ENCODE peak calls at places on chromosome 19, in six cellular contexts. One of them, this sample, is unnamed.
A peak's percentile ranks its signal among the peaks of the same experiment; 100 is the strongest.

GRCh38 chr19:18074192-18074591 is 12.5 kb downstream of the IL12RB1 start:
- DNase-seq in breast epithelium: no peak
- DNase-seq in GM23338: peak; percentile 66
- DNase-seq in HL-60: no peak
- DNase-seq in endothelial cell of umbilical vein: no peak
- DNase-seq in stomach: no peak
- DNase-seq in this sample: no peak

GRCh38 chr19:4456843-4457653 is 546 bp downstream of the UBXN6 start:
- DNase-seq in breast epithelium: no peak
- DNase-seq in GM23338: peak; percentile 85
- DNase-seq in HL-60: no peak
- DNase-seq in endothelial cell of umbilical vein: peak; percentile 55
- DNase-seq in stomach: peak; percentile 41
- DNase-seq in this sample: no peak

GRCh38 chr19:4831351-4832340 is at the start of gene TICAM1:
- DNase-seq in breast epithelium: peak; percentile 71
- DNase-seq in GM23338: peak; percentile 45
- DNase-seq in HL-60: peak; percentile 37
- DNase-seq in endothelial cell of umbilical vein: peak; percentile 66
- DNase-seq in stomach: peak; percentile 80
- DNase-seq in this sample: no peak

GRCh38 chr19:6274756-6275155 is 5.0 kb downstream of the MLLT1 start:
- DNase-seq in breast epithelium: no peak
- DNase-seq in GM23338: no peak
- DNase-seq in HL-60: no peak
- DNase-seq in endothelial cell of umbilical vein: no peak
- DNase-seq in stomach: no peak
- DNase-seq in this sample: no peak

GRCh38 chr19:35209646-35210045 is 18.9 kb downstream of the FAM187B start:
- DNase-seq in breast epithelium: no peak
- DNase-seq in GM23338: no peak
- DNase-seq in HL-60: no peak
- DNase-seq in endothelial cell of umbilical vein: no peak
- DNase-seq in stomach: no peak
- DNase-seq in this sample: no peak

GRCh38 chr19:48975947-48976847 is 11.1 kb downstream of the FTL start:
- DNase-seq in breast epithelium: no peak
- DNase-seq in GM23338: peak; percentile 93
- DNase-seq in HL-60: no peak
- DNase-seq in endothelial cell of umbilical vein: peak; percentile 49
- DNase-seq in stomach: no peak
- DNase-seq in this sample: no peak

GRCh38 chr19:28794301-28794700 is 418.6 kb downstream of the UQCRFS1 start:
- DNase-seq in breast epithelium: no peak
- DNase-seq in GM23338: no peak
- DNase-seq in HL-60: peak; percentile 20
- DNase-seq in endothelial cell of umbilical vein: no peak
- DNase-seq in stomach: no peak
- DNase-seq in this sample: no peak

GRCh38 chr19:6214881-6215541 is 64.8 kb downstream of the MLLT1 start:
- DNase-seq in breast epithelium: no peak
- DNase-seq in GM23338: no peak
- DNase-seq in HL-60: no peak
- DNase-seq in endothelial cell of umbilical vein: no peak
- DNase-seq in stomach: no peak
- DNase-seq in this sample: no peak

GRCh38 chr19:48715276-48715675 is 4.2 kb downstream of the MAMSTR start:
- DNase-seq in breast epithelium: no peak
- DNase-seq in GM23338: no peak
- DNase-seq in HL-60: no peak
- DNase-seq in endothelial cell of umbilical vein: no peak
- DNase-seq in stomach: no peak
- DNase-seq in this sample: no peak

GRCh38 chr19:54428323-54429175 is 13.3 kb downstream of the TTYH1 start:
- DNase-seq in breast epithelium: no peak
- DNase-seq in GM23338: no peak
- DNase-seq in HL-60: no peak
- DNase-seq in endothelial cell of umbilical vein: no peak
- DNase-seq in stomach: no peak
- DNase-seq in this sample: no peak

GRCh38 chr19:54427586-54427985 is 12.3 kb downstream of the TTYH1 start:
- DNase-seq in breast epithelium: no peak
- DNase-seq in GM23338: no peak
- DNase-seq in HL-60: no peak
- DNase-seq in endothelial cell of umbilical vein: no peak
- DNase-seq in stomach: no peak
- DNase-seq in this sample: no peak

GRCh38 chr19:54424660-54425381 is 9.6 kb downstream of the TTYH1 start:
- DNase-seq in breast epithelium: no peak
- DNase-seq in GM23338: no peak
- DNase-seq in HL-60: no peak
- DNase-seq in endothelial cell of umbilical vein: no peak
- DNase-seq in stomach: no peak
- DNase-seq in this sample: no peak

GRCh38 chr19:54425382-54425723 is 10.1 kb downstream of the TTYH1 start:
- DNase-seq in breast epithelium: no peak
- DNase-seq in GM23338: no peak
- DNase-seq in HL-60: no peak
- DNase-seq in endothelial cell of umbilical vein: no peak
- DNase-seq in stomach: no peak
- DNase-seq in this sample: no peak

DNA sequence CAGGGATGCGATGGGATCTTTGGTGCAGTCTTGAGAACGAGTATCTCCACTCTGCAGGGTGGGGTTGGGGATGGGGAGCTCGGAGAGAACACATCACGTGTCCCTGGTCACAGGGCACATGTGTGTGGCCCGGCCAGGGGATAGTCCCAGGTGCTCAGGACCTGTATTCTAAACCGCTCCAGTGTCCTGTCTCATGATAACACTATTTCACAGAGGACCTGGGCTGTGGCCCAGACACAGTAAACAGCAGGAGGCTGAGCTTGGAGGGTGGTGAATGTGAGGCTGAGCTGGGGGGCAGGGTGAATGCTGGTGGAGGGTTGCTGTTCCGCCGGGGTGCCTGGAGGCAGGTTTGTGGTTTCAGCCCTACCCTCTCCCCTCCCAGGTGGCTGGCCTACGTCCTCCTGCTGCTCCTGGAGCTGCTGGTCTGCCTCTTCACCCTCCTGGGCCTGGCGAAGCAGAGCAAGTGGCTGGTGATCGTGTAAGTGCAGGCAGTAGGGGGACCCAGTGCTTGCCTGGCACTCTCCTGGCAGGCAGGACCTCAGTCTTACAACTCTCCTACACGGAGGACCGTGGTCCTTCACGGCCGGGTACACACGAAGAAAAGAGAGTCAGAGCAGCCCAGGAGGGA is 11.1 kb downstream of the TTYH1 start:
- DNase-seq in breast epithelium: no peak
- DNase-seq in GM23338: no peak
- DNase-seq in HL-60: no peak
- DNase-seq in endothelial cell of umbilical vein: no peak
- DNase-seq in stomach: no peak
- DNase-seq in this sample: no peak
- H3K27ac ChIP-seq in breast epithelium: no peak overlapping the region
- H3K27ac ChIP-seq in GM23338: no peak overlapping the region
- H3K27ac ChIP-seq in HL-60: no peak overlapping the region
- H3K27ac ChIP-seq in endothelial cell of umbilical vein: no peak overlapping the region
- H3K27ac ChIP-seq in stomach: no peak overlapping the region
- H3K27ac ChIP-seq in this sample: no peak overlapping the region

DNA sequence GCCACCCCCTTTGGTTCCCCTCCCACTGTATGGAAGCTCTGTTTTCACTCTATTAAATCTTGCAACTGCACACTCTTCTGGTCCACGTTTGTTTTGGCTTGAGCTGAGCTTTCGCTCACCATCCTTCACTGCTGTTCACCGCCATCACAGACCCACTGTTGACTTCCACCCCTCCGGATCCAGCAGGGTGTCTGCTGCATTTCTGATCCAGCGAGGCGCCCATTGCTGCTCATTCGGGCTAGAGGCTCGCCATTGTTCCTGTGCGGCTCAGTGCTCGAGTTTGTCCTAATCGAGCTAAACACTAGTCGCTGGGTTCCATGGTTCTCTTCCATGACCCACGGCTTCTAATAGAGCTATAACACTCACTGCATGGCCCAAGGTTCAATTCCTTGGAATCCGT is 42.7 kb downstream of the ACTN4 start:
- DNase-seq in breast epithelium: no peak
- DNase-seq in GM23338: no peak
- DNase-seq in HL-60: no peak
- DNase-seq in endothelial cell of umbilical vein: no peak
- DNase-seq in stomach: no peak
- DNase-seq in this sample: no peak
- TF ChIP-seq POLR2AphosphoS5 in breast epithelium: no peak
- TF ChIP-seq POLR2AphosphoS5 in GM23338: no peak
- TF ChIP-seq POLR2AphosphoS5 in HL-60: no peak
- TF ChIP-seq POLR2AphosphoS5 in endothelial cell of umbilical vein: no peak
- TF ChIP-seq POLR2AphosphoS5 in stomach: no peak
- TF ChIP-seq POLR2AphosphoS5 in this sample: no peak

DNA sequence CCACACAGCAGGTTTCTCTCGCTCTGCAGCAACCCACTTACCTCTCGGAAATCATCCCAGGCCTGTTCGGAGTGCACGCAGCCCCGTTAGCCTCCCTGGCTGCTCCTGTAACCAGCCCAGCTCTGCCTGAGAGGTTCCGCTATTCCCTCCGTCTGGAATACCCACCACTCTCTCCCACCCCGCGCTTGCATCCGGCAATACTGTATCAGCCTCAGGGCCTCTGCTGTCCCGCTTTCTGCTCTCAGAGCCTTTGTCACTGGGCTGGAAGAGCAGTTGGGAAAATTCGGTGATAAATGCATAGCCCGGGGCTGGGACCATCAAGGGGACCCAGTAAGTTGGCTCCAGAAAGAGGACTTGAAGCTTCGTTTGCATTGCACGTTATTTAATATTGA is 759 bp upstream of the TLE6 start:
- DNase-seq in breast epithelium: no peak
- DNase-seq in GM23338: peak; percentile 45
- DNase-seq in HL-60: no peak
- DNase-seq in endothelial cell of umbilical vein: no peak
- DNase-seq in stomach: no peak
- DNase-seq in this sample: no peak
- H3K4me3 ChIP-seq in breast epithelium: peak overlapping the region; percentile 74
- H3K4me3 ChIP-seq in GM23338: peak overlapping the region; percentile 58
- H3K4me3 ChIP-seq in HL-60: peak overlapping the region; percentile 25
- H3K4me3 ChIP-seq in endothelial cell of umbilical vein: peak overlapping the region; percentile 33
- H3K4me3 ChIP-seq in stomach: peak overlapping the region; percentile 49
- H3K4me3 ChIP-seq in this sample: peak overlapping the region; percentile 90

GRCh38 chr19:13794388-13794751 is 873 bp upstream of the ZSWIM4 start:
- DNase-seq in breast epithelium: peak; percentile 87
- DNase-seq in GM23338: peak; percentile 39
- DNase-seq in HL-60: no peak
- DNase-seq in endothelial cell of umbilical vein: peak; percentile 80
- DNase-seq in stomach: peak; percentile 80
- DNase-seq in this sample: no peak
- H3K27ac ChIP-seq in breast epithelium: peak overlapping the region; percentile 97
- H3K27ac ChIP-seq in GM23338: peak overlapping the region; percentile 88
- H3K27ac ChIP-seq in HL-60: peak overlapping the region; percentile 74
- H3K27ac ChIP-seq in endothelial cell of umbilical vein: peak overlapping the region; percentile 95
- H3K27ac ChIP-seq in stomach: peak overlapping the region; percentile 95
- H3K27ac ChIP-seq in this sample: peak overlapping the region; percentile 35

GRCh38 chr19:54448037-54448773 is 794 bp upstream of the LENG8 start:
- DNase-seq in breast epithelium: no peak
- DNase-seq in GM23338: peak; percentile 74
- DNase-seq in HL-60: peak; percentile 50
- DNase-seq in endothelial cell of umbilical vein: peak; percentile 75
- DNase-seq in stomach: no peak
- DNase-seq in this sample: no peak
- TF ChIP-seq POLR2AphosphoS5 in breast epithelium: no peak
- TF ChIP-seq POLR2AphosphoS5 in GM23338: no peak
- TF ChIP-seq POLR2AphosphoS5 in HL-60: no peak
- TF ChIP-seq POLR2AphosphoS5 in endothelial cell of umbilical vein: peak; percentile 55
- TF ChIP-seq POLR2AphosphoS5 in stomach: peak; percentile 3
- TF ChIP-seq POLR2AphosphoS5 in this sample: no peak

GRCh38 chr19:50328257-50329145 is 676 bp downstream of the KCNC3 start:
- DNase-seq in breast epithelium: no peak
- DNase-seq in GM23338: peak; percentile 64
- DNase-seq in HL-60: no peak
- DNase-seq in endothelial cell of umbilical vein: peak; percentile 7
- DNase-seq in stomach: no peak
- DNase-seq in this sample: no peak
- H3K4me3 ChIP-seq in breast epithelium: peak overlapping the region; percentile 66
- H3K4me3 ChIP-seq in GM23338: peak overlapping the region; percentile 59
- H3K4me3 ChIP-seq in HL-60: peak overlapping the region; percentile 30
- H3K4me3 ChIP-seq in endothelial cell of umbilical vein: peak overlapping the region; percentile 31
- H3K4me3 ChIP-seq in stomach: peak overlapping the region; percentile 41
- H3K4me3 ChIP-seq in this sample: peak overlapping the region; percentile 54

DNA sequence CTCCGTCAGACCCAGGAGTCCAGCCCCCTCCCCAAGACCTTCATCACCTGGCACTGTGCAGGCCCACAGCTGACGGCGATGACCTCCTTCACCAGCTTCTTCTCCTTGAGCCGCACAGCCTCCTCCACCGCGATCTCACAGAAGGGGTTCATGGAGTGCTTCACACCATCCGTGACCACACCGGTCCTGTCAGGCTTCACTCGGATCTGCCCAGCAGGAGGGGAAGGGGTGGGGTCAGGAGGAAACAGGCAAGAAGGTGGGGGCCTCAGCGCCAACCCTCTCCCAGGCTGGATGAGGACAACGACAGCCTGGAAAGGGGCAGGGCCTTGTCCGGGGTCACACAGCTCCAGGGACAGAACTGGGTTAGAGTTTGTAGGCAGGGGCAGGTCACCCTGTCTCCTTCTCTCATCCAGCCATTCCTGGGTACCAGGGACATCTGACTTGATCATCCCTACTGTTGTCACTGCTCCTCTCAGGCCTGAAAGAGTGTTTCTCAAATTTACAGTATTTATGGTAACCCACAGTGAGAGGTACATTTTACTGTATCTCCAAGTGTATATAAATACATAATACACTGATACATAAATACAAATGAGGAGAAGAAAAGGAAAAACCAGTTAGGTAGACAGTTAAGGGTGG is 12.0 kb downstream of the ETFB start:
- DNase-seq in breast epithelium: no peak
- DNase-seq in GM23338: no peak
- DNase-seq in HL-60: no peak
- DNase-seq in endothelial cell of umbilical vein: no peak
- DNase-seq in stomach: no peak
- DNase-seq in this sample: no peak
- H3K27ac ChIP-seq in breast epithelium: no peak overlapping the region
- H3K27ac ChIP-seq in GM23338: no peak overlapping the region
- H3K27ac ChIP-seq in HL-60: no peak overlapping the region
- H3K27ac ChIP-seq in endothelial cell of umbilical vein: no peak overlapping the region
- H3K27ac ChIP-seq in stomach: no peak overlapping the region
- H3K27ac ChIP-seq in this sample: no peak overlapping the region

GRCh38 chr19:33946535-33947323 is 150.1 kb downstream of the KCTD15 start:
- DNase-seq in breast epithelium: no peak
- DNase-seq in GM23338: no peak
- DNase-seq in HL-60: no peak
- DNase-seq in endothelial cell of umbilical vein: no peak
- DNase-seq in stomach: no peak
- DNase-seq in this sample: no peak
- TF ChIP-seq POLR2AphosphoS5 in breast epithelium: no peak
- TF ChIP-seq POLR2AphosphoS5 in GM23338: no peak
- TF ChIP-seq POLR2AphosphoS5 in HL-60: no peak
- TF ChIP-seq POLR2AphosphoS5 in endothelial cell of umbilical vein: no peak
- TF ChIP-seq POLR2AphosphoS5 in stomach: no peak
- TF ChIP-seq POLR2AphosphoS5 in this sample: no peak

GRCh38 chr19:43784251-43784980 is 3.6 kb upstream of the KCNN4 start:
- DNase-seq in breast epithelium: no peak
- DNase-seq in GM23338: no peak
- DNase-seq in HL-60: peak; percentile 55
- DNase-seq in endothelial cell of umbilical vein: peak; percentile 62
- DNase-seq in stomach: peak; percentile 62
- DNase-seq in this sample: no peak
- H3K4me3 ChIP-seq in breast epithelium: no peak overlapping the region
- H3K4me3 ChIP-seq in GM23338: no peak overlapping the region
- H3K4me3 ChIP-seq in HL-60: no peak overlapping the region
- H3K4me3 ChIP-seq in endothelial cell of umbilical vein: no peak overlapping the region
- H3K4me3 ChIP-seq in stomach: no peak overlapping the region
- H3K4me3 ChIP-seq in this sample: no peak overlapping the region

This sample was measured in SK-N-MC.